ENCODE peak calls at places on chromosome 4, in eight cellular contexts. E, C, S, G, A, T, K and R are unnamed samples.
A peak's percentile ranks its signal among the peaks of the same experiment; 100 is the strongest.

GRCh38 chr4:128527356-128527755 is 239.7 kb upstream of the PGRMC2 start:
- DNase-seq in G (no peak), A (no peak), C (no peak), E (no peak), T (no peak), S (no peak), K (no peak), R (no peak)

GRCh38 chr4:162111078-162111477 is 52.7 kb downstream of the FSTL5 start:
- DNase-seq in G (no peak), K (no peak), T (no peak), A (no peak), S (no peak), E (no peak), C (no peak), R (no peak)

GRCh38 chr4:47195706-47196105 is 164.3 kb downstream of the GABRB1 start:
- DNase-seq in A (no peak), S (no peak), G (no peak), T (no peak), K (no peak), C (no peak), E (no peak), R (no peak)

GRCh38 chr4:6095897-6096296 is 77.7 kb upstream of the C4orf50 start:
- DNase-seq in K (no peak), S (no peak), T (no peak), G (no peak), A (peak; percentile 62), C (no peak), E (no peak), R (no peak)

GRCh38 chr4:158042591-158043030 is 130.2 kb downstream of the GASK1B start:
- DNase-seq in T (no peak), A (no peak), G (no peak), C (no peak), S (no peak), K (no peak), E (no peak), R (no peak)

GRCh38 chr4:101621120-101621519 is 169.4 kb upstream of the BANK1 start:
- DNase-seq in G (no peak), A (no peak), S (no peak), T (no peak), K (no peak), E (no peak), C (no peak), R (no peak)

GRCh38 chr4:19748470-19748869 is 503.2 kb upstream of the SLIT2 start:
- DNase-seq in A (no peak), E (no peak), S (no peak), C (no peak), K (peak; percentile 17), G (no peak), T (peak; percentile 12), R (no peak)

GRCh38 chr4:76589872-76590846 is 155.1 kb downstream of the SHROOM3 start:
- DNase-seq in K (peak; percentile 31), E (no peak), A (no peak), S (no peak), C (peak; percentile 83), G (peak; percentile 82), T (peak; percentile 92), R (no peak)

GRCh38 chr4:8534129-8534528 is 46.1 kb upstream of the GPR78 start:
- DNase-seq in E (no peak), C (no peak), K (no peak), S (no peak), G (no peak), A (no peak), T (peak; percentile 79), R (peak; percentile 93)

GRCh38 chr4:135354876-135355275 is 1153.3 kb upstream of the PABPC4L start:
- DNase-seq in T (no peak), G (no peak), C (no peak), E (no peak), A (no peak), K (no peak), S (no peak), R (no peak)

GRCh38 chr4:4411906-4412305 is 25.0 kb downstream of the NSG1 start:
- DNase-seq in T (no peak), G (no peak), S (no peak), E (no peak), A (no peak), C (no peak), K (no peak), R (no peak)

GRCh38 chr4:151143162-151143561 is 43.7 kb downstream of the RPS3A start:
- DNase-seq in A (no peak), G (no peak), K (no peak), S (no peak), E (no peak), C (no peak), T (no peak), R (no peak)

GRCh38 chr4:61400446-61400845 is 200.3 kb downstream of the ADGRL3 start:
- DNase-seq in K (no peak), C (no peak), T (no peak), E (no peak), A (no peak), S (no peak), G (no peak), R (no peak)

GRCh38 chr4:2290974-2291704 is 29.2 kb upstream of the MXD4 start:
- DNase-seq in G (no peak), K (no peak), A (no peak), E (peak; percentile 91), S (no peak), T (no peak), C (peak; percentile 61), R (peak; percentile 55)

DNA sequence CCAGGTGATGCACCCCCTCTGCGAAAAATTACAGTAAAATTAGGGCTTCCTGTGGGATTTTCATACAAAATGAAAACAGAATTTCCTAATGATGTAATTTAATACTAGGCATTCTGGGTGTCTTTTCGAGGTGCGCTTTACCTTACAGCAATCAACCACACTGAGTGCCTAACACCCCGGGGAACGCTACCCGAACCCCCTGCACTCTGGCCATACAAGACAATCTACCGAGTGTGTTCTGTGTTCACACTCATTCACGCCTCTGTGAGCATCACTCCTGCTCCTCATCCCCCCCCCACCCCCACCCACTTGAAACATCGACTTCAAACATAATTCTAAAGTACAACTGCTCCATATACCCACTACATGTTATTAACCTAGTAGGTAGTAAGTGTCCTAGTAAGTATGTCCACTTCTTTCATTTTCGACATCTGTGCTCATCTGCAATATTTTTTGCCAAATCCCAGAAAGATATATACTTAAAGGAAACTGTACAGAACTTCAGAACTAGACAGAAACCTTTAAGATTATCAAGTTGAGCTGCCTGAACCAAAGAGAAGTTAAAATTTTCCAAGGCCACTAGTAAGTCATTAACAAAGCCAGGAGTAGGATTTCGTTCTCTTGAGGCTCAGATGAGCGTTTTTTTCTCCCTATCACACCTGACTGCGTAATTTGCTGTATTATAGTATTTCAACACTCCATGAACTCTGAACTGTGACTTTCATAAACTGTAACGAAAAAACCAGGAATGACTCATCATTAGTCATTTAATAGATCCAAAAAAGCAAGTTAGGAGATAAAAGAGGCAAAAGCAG is 79.9 kb downstream of the FAT1 start:
- DNase-seq in T (no peak), K (no peak), E (no peak), S (no peak), G (no peak), A (no peak), C (no peak), R (no peak)
- H3K4me3 ChIP-seq in T (no peak overlapping the region), K (no peak overlapping the region), E (no peak overlapping the region), S (no peak overlapping the region), G (no peak overlapping the region), A (no peak overlapping the region), C (no peak overlapping the region), R (no peak overlapping the region)

GRCh38 chr4:184356366-184356765 is 118.0 kb downstream of the IRF2 start:
- DNase-seq in S (no peak), E (no peak), A (no peak), C (no peak), T (no peak), G (no peak), K (no peak), R (no peak)

GRCh38 chr4:184352891-184353290 is 121.5 kb downstream of the IRF2 start:
- DNase-seq in S (no peak), T (no peak), A (no peak), K (no peak), C (no peak), G (no peak), E (no peak), R (peak; percentile 47)

GRCh38 chr4:184357164-184357563 is 117.2 kb downstream of the IRF2 start:
- DNase-seq in C (no peak), T (no peak), A (no peak), G (no peak), K (no peak), E (no peak), S (no peak), R (no peak)

GRCh38 chr4:184355857-184356256 is 118.5 kb downstream of the IRF2 start:
- DNase-seq in K (no peak), C (no peak), G (no peak), T (no peak), E (no peak), S (no peak), A (no peak), R (no peak)

GRCh38 chr4:184355111-184355604 is 119.2 kb downstream of the IRF2 start:
- DNase-seq in T (no peak), G (no peak), A (no peak), C (no peak), K (peak; percentile 55), S (peak; percentile 53), E (no peak), R (peak; percentile 85)
- H3K4me3 ChIP-seq in T (no peak overlapping the region), G (no peak overlapping the region), A (no peak overlapping the region), C (no peak overlapping the region), K (no peak overlapping the region), S (no peak overlapping the region), E (no peak overlapping the region), R (no peak overlapping the region)

GRCh38 chr4:73608677-73609594 is 11.3 kb downstream of the RASSF6 start:
- DNase-seq in A (no peak), T (peak; percentile 48), S (no peak), K (no peak), E (no peak), G (no peak), C (no peak), R (no peak)
- H3K4me3 ChIP-seq in A (no peak overlapping the region), T (no peak overlapping the region), S (no peak overlapping the region), K (no peak overlapping the region), E (no peak overlapping the region), G (no peak overlapping the region), C (no peak overlapping the region), R (no peak overlapping the region)

DNA sequence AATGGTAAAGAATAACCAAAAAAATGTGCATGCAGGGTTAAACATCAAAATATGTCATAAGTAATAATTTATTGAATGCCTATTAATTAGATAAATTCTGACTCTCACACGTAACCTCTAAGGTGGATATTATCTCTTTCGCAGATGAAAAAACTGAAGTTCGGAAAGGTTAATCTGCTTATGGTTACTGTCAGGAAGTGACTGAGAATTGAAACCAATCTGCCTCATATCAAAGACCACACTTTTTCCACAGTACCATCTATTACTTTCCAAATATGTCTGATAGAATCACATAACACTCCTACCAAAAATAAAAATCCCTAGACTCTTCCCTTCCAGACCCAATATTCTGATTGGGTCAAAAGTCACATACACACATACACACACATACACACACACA is 6.2 kb downstream of the CHIC2 start:
- DNase-seq in A (no peak), G (no peak), S (no peak), C (no peak), T (no peak), K (no peak), E (peak; percentile 40), R (peak; percentile 9)
- H3K4me3 ChIP-seq in A (no peak overlapping the region), G (no peak overlapping the region), S (no peak overlapping the region), C (no peak overlapping the region), T (no peak overlapping the region), K (no peak overlapping the region), E (no peak overlapping the region), R (no peak overlapping the region)

GRCh38 chr4:38805530-38806145 is 1.0 kb upstream of the TLR1 start:
- DNase-seq in K (peak; percentile 31), A (no peak), G (no peak), C (no peak), T (no peak), E (peak; percentile 88), S (peak; percentile 26), R (peak; percentile 93)
- H3K4me3 ChIP-seq in K (no peak overlapping the region), A (peak overlapping the region; percentile 61), G (peak overlapping the region; percentile 49), C (peak overlapping the region; percentile 52), T (no peak overlapping the region), E (peak overlapping the region; percentile 63), S (peak overlapping the region; percentile 52), R (peak overlapping the region; percentile 73)